ENCODE peak calls at places on chromosomes 6 and 20, in seven cellular contexts. O, R, K, F, L, B and S are unnamed samples.

GRCh38 chr20:14644698-14645097 is 307.3 kb upstream of the FLRT3 start:
- DNase-seq in O (no peak), R (no peak), K (no peak), F (no peak), L (no peak), B (no peak), S (no peak)

GRCh38 chr6:157164972-157165371 is 158.3 kb downstream of the TMEM242 start:
- DNase-seq in O (no peak), R (no peak), K (no peak), F (no peak), L (no peak), B (no peak), S (no peak)

GRCh38 chr6:143093290-143093689 is 32.6 kb downstream of the AIG1 start:
- DNase-seq in O (no peak), R (no peak), K (no peak), F (no peak), L (no peak), B (no peak), S (no peak)

GRCh38 chr6:13724174-13724573 is 12.5 kb upstream of the RANBP9 start:
- DNase-seq in O (no peak), R (no peak), K (no peak), F (no peak), L (no peak), B (no peak), S (no peak)

GRCh38 chr6:56688521-56688920 is 45.8 kb upstream of the DST start:
- DNase-seq in O (no peak), R (no peak), K (no peak), F (no peak), L (no peak), B (no peak), S (no peak)

GRCh38 chr6:62652692-62653328 is 366.8 kb upstream of the KHDRBS2 start:
- DNase-seq in O (no peak), R (no peak), K (peak; percentile 4), F (no peak), L (no peak), B (no peak), S (no peak)

GRCh38 chr6:40436685-40437604 is 150.2 kb downstream of the LRFN2 start:
- DNase-seq in O (peak; percentile 91), R (no peak), K (no peak), F (no peak), L (peak; percentile 9), B (peak; percentile 27), S (peak; percentile 79)

GRCh38 chr6:47631248-47632196 is 66.9 kb upstream of the ADGRF4 start:
- DNase-seq in O (peak; percentile 58), R (no peak), K (peak; percentile 63), F (no peak), L (peak; percentile 12), B (peak; percentile 11), S (no peak)

GRCh38 chr20:35215066-35215956 is 11.2 kb upstream of the MMP24 start:
- DNase-seq in O (no peak), R (no peak), K (no peak), F (no peak), L (no peak), B (no peak), S (no peak)

GRCh38 chr20:59784365-59785117 is 148.9 kb downstream of the SYCP2 start:
- DNase-seq in O (no peak), R (no peak), K (no peak), F (no peak), L (no peak), B (no peak), S (no peak)

GRCh38 chr6:131787079-131787478 is 20.7 kb upstream of the ENPP1 start:
- DNase-seq in O (no peak), R (no peak), K (no peak), F (no peak), L (no peak), B (no peak), S (no peak)

GRCh38 chr20:64044484-64045247 is 4.8 kb downstream of the SOX18 start:
- DNase-seq in O (no peak), R (no peak), K (no peak), F (no peak), L (no peak), B (no peak), S (no peak)

GRCh38 chr6:107728564-107728897 is 95.6 kb downstream of the SCML4 start:
- DNase-seq in O (no peak), R (no peak), K (no peak), F (no peak), L (no peak), B (no peak), S (no peak)

GRCh38 chr6:28727559-28728211 is 196.1 kb downstream of the TRIM27 start:
- DNase-seq in O (no peak), R (no peak), K (no peak), F (no peak), L (no peak), B (no peak), S (no peak)

GRCh38 chr6:15087234-15087633 is 158.6 kb upstream of the JARID2 start:
- DNase-seq in O (no peak), R (no peak), K (no peak), F (no peak), L (no peak), B (no peak), S (no peak)

GRCh38 chr6:19803331-19804330 is 33.5 kb upstream of the ID4 start:
- DNase-seq in O (no peak), R (no peak), K (no peak), F (no peak), L (no peak), B (no peak), S (no peak)

GRCh38 chr6:36563237-36563927 is 16.1 kb upstream of the STK38 start:
- DNase-seq in O (no peak), R (no peak), K (no peak), F (no peak), L (no peak), B (no peak), S (no peak)

GRCh38 chr6:127590344-127590743 is 13.4 kb downstream of the C6orf58 start:
- DNase-seq in O (no peak), R (no peak), K (no peak), F (no peak), L (no peak), B (no peak), S (no peak)

GRCh38 chr6:117550078-117550600 is 52.2 kb downstream of the GOPC start:
- DNase-seq in O (no peak), R (no peak), K (no peak), F (no peak), L (no peak), B (no peak), S (no peak)

GRCh38 chr6:37054171-37054570 is 48.7 kb downstream of the FGD2 start:
- DNase-seq in O (no peak), R (no peak), K (no peak), F (no peak), L (no peak), B (no peak), S (no peak)

GRCh38 chr20:36998652-36999051 is 47.1 kb upstream of the SAMHD1 start:
- DNase-seq in O (no peak), R (no peak), K (no peak), F (no peak), L (peak; percentile 28), B (no peak), S (no peak)

GRCh38 chr20:63060057-63060991 is 53.6 kb upstream of the BHLHE23 start:
- DNase-seq in O (peak; percentile 12), R (no peak), K (no peak), F (no peak), L (no peak), B (peak; percentile 52), S (no peak)

GRCh38 chr6:138468320-138469015 is 30.8 kb downstream of the NHSL1 start:
- DNase-seq in O (no peak), R (no peak), K (no peak), F (no peak), L (no peak), B (peak; percentile 56), S (no peak)

GRCh38 chr6:148760568-148761531 is 14.0 kb downstream of the UST start:
- DNase-seq in O (peak; percentile 70), R (peak; percentile 47), K (peak; percentile 83), F (no peak), L (peak; percentile 48), B (peak; percentile 87), S (peak; percentile 67)

GRCh38 chr6:158131926-158132325 is 36.1 kb downstream of the SERAC1 start:
- DNase-seq in O (no peak), R (peak; percentile 6), K (peak; percentile 41), F (no peak), L (no peak), B (peak; percentile 22), S (no peak)

GRCh38 chr20:64225828-64226598 is 29.5 kb upstream of the PCMTD2 start:
- DNase-seq in O (no peak), R (no peak), K (no peak), F (no peak), L (no peak), B (no peak), S (no peak)

GRCh38 chr20:50374541-50375078 is 135.6 kb upstream of the PTPN1 start:
- DNase-seq in O (no peak), R (no peak), K (no peak), F (no peak), L (no peak), B (no peak), S (no peak)

GRCh38 chr20:58665606-58666005 is 14.5 kb downstream of the STX16 start:
- DNase-seq in O (no peak), R (no peak), K (no peak), F (no peak), L (no peak), B (no peak), S (no peak)

GRCh38 chr20:5751856-5752255 is 1.7 kb downstream of the SHLD1 start:
- DNase-seq in O (no peak), R (no peak), K (no peak), F (no peak), L (no peak), B (peak; percentile 6), S (no peak)

GRCh38 chr6:125659887-125660286 is 89.5 kb upstream of the HEY2 start:
- DNase-seq in O (no peak), R (no peak), K (no peak), F (no peak), L (no peak), B (no peak), S (no peak)

GRCh38 chr6:56914791-56915658 is 39.9 kb upstream of the BEND6 start:
- DNase-seq in O (no peak), R (no peak), K (no peak), F (no peak), L (no peak), B (no peak), S (no peak)

GRCh38 chr6:12585497-12585958 is 131.0 kb upstream of the PHACTR1 start:
- DNase-seq in O (no peak), R (no peak), K (no peak), F (no peak), L (no peak), B (no peak), S (no peak)

GRCh38 chr20:62136283-62137091 is 6.7 kb downstream of the PSMA7 start:
- DNase-seq in O (peak; percentile 60), R (peak; percentile 55), K (peak; percentile 74), F (peak; percentile 76), L (peak; percentile 80), B (peak; percentile 59), S (no peak)